ENCODE peak calls at places on chromosomes 11 and 22, in seven cellular contexts. P, D, H, B, Y, Z and J are unnamed samples.
A peak's percentile ranks its signal among the peaks of the same experiment; 100 is the strongest.

GRCh38 chr22:24925586-24926427 is 20.7 kb downstream of the LHFPL7 start:
- DNase-seq in P (no peak), Z (no peak), D (no peak), B (no peak), Y (no peak), H (no peak), J (no peak)

GRCh38 chr11:123143921-123144320 is 51.1 kb downstream of the CLMP start:
- DNase-seq in Y (no peak), P (no peak), Z (no peak), B (no peak), H (no peak), D (no peak), J (no peak)

GRCh38 chr22:36510966-36511881 is 4.4 kb upstream of the FOXRED2 start:
- DNase-seq in Y (peak; percentile 50), B (no peak), Z (no peak), P (no peak), D (peak; percentile 55), H (no peak), J (no peak)

GRCh38 chr22:50218996-50219727 is 18.4 kb downstream of the SELENOO start:
- DNase-seq in Z (peak; percentile 65), D (peak; percentile 63), P (no peak), H (peak; percentile 90), Y (peak; percentile 88), B (no peak), J (peak; percentile 84)

GRCh38 chr22:25845985-25846745 is 104.2 kb downstream of the MYO18B start:
- DNase-seq in D (no peak), H (no peak), Y (no peak), P (no peak), B (peak; percentile 43), Z (no peak), J (no peak)

GRCh38 chr22:32233091-32233490 is 22.1 kb downstream of the SLC5A4 start:
- DNase-seq in Z (no peak), P (no peak), Y (no peak), H (no peak), B (no peak), D (no peak), J (no peak)

GRCh38 chr11:65381721-65382035 is 768 bp downstream of the SLC25A45 start:
- DNase-seq in Y (no peak), P (no peak), B (no peak), D (no peak), Z (no peak), H (peak; percentile 68), J (peak; percentile 45)

GRCh38 chr11:80958414-80958813 is 1517.6 kb upstream of the TENM4 start:
- DNase-seq in Z (no peak), H (no peak), D (no peak), B (no peak), P (no peak), Y (no peak), J (no peak)

GRCh38 chr22:17241571-17242310 is 22.5 kb upstream of the ADA2 start:
- DNase-seq in B (no peak), Y (no peak), P (no peak), Z (no peak), D (peak; percentile 61), H (no peak), J (peak; percentile 20)

GRCh38 chr22:17785185-17786184 is 11.2 kb upstream of the BID start:
- DNase-seq in Y (peak; percentile 53), B (no peak), H (peak; percentile 80), P (peak; percentile 41), D (peak; percentile 72), Z (no peak), J (peak; percentile 79)

GRCh38 chr11:76579047-76579751 is 91.3 kb downstream of the LRRC32 start:
- DNase-seq in H (peak; percentile 56), B (peak; percentile 89), Y (peak; percentile 44), D (peak; percentile 92), Z (no peak), P (no peak), J (peak; percentile 70)